ENCODE peak calls at places on chromosome 3, in four cellular contexts. Y is stomach, E is lower lobe of right lung, B is pancreas. V is an unnamed sample. For H3K4me1, the result is how much of the 10 kb centered on the place peaks cover.

GRCh38 chr3:119902061-119902460 is 120.2 kb downstream of the NR1I2 start:
- DNase-seq in Y (no peak), E (no peak), B (no peak), V (no peak)

GRCh38 chr3:155979746-155980145 is 109.3 kb downstream of the GMPS start:
- DNase-seq in Y (no peak), E (no peak), B (no peak), V (no peak)

GRCh38 chr3:53850895-53851294 is 4.5 kb downstream of the IL17RB start:
- DNase-seq in Y (peak), E (no peak), B (no peak), V (no peak)

GRCh38 chr3:52311567-52312119 is 4.5 kb upstream of the DNAH1 start:
- DNase-seq in Y (no peak), E (no peak), B (peak), V (no peak)

GRCh38 chr3:105423392-105423791 is 56.7 kb downstream of the ALCAM start:
- DNase-seq in Y (no peak), E (no peak), B (no peak), V (no peak)

GRCh38 chr3:48445277-48445882 is 1.2 kb upstream of the ATRIP start:
- DNase-seq in Y (no peak), E (no peak), B (no peak), V (no peak)

GRCh38 chr3:14439501-14440167 is 37.2 kb downstream of the SLC6A6 start:
- DNase-seq in Y (peak), E (peak), B (no peak), V (peak)

GRCh38 chr3:126126292-126126691 is 42.4 kb upstream of the SLC41A3 start:
- DNase-seq in Y (peak), E (peak), B (peak), V (no peak)

GRCh38 chr3:167575000-167575399 is 78.7 kb downstream of the WDR49 start:
- DNase-seq in Y (no peak), E (no peak), B (no peak), V (no peak)

GRCh38 chr3:72492240-72492639 is 356.0 kb downstream of the SHQ1 start:
- DNase-seq in Y (no peak), E (no peak), B (no peak), V (peak)

GRCh38 chr3:186432189-186432588 is 70.2 kb upstream of the DGKG start:
- DNase-seq in Y (no peak), E (no peak), B (no peak), V (no peak)

GRCh38 chr3:1118074-1118473 is 25.2 kb downstream of the CNTN6 start:
- DNase-seq in Y (no peak), E (no peak), B (no peak), V (no peak)

GRCh38 chr3:177487635-177488186 is 290.4 kb upstream of the TBL1XR1 start:
- DNase-seq in Y (no peak), E (no peak), B (no peak), V (no peak)

GRCh38 chr3:39102504-39103323 is 4.7 kb downstream of the GORASP1 start:
- DNase-seq in Y (no peak), E (no peak), B (peak), V (no peak)

GRCh38 chr3:46065294-46065705 is 38.0 kb upstream of the XCR1 start:
- DNase-seq in Y (peak), E (no peak), B (no peak), V (peak)

GRCh38 chr3:195148553-195148952 is 122.4 kb downstream of the XXYLT1 start:
- DNase-seq in Y (no peak), E (no peak), B (no peak), V (no peak)

GRCh38 chr3:195151402-195151801 is 119.6 kb downstream of the XXYLT1 start:
- DNase-seq in Y (no peak), E (no peak), B (no peak), V (no peak)

GRCh38 chr3:195151866-195152526 is 119.0 kb downstream of the XXYLT1 start:
- DNase-seq in Y (no peak), E (no peak), B (no peak), V (no peak)

GRCh38 chr3:195149292-195149691 is 121.7 kb downstream of the XXYLT1 start:
- DNase-seq in Y (no peak), E (no peak), B (no peak), V (no peak)

GRCh38 chr3:195150194-195151118 is 120.5 kb downstream of the XXYLT1 start:
- DNase-seq in Y (peak), E (peak), B (no peak), V (peak)
- H3K4me1 ChIP-seq in Y (half or more), E (half or more), B (under half), V (under half)

GRCh38 chr3:183581496-183582155 is 26.1 kb upstream of the KLHL6 start:
- DNase-seq in Y (no peak), E (no peak), B (no peak), V (no peak)

GRCh38 chr3:183578179-183578578 is 22.7 kb upstream of the KLHL6 start:
- DNase-seq in Y (no peak), E (no peak), B (no peak), V (no peak)

GRCh38 chr3:183579967-183580720 is 24.6 kb upstream of the KLHL6 start:
- DNase-seq in Y (no peak), E (no peak), B (no peak), V (no peak)

GRCh38 chr3:183576487-183577107 is 21.1 kb upstream of the KLHL6 start:
- DNase-seq in Y (no peak), E (no peak), B (no peak), V (no peak)

DNA sequence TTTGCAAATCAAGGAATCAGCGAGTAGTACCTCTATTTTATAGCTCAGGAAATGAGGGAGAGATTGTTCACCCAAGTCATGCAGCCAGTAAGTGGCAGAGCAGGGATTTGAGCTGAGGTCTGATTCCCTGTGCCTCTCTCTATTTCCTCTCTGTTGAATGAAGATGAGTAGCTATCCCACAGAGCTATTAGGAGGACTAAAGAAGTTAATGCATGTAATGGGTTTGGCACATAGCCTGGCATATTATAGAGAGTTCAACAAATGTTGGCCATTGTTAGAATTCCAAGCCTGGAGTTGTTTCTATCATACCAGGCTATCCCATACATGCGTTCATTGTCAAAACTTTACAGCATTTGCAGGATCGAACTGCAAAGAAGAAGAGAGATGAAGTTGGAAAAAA is 21.8 kb upstream of the KLHL6 start:
- DNase-seq in Y (no peak), E (no peak), B (no peak), V (no peak)
- H3K4me1 ChIP-seq in Y (under half), E (under half), B (under half), V (under half)

GRCh38 chr3:13267348-13267659 is 152.8 kb downstream of the NUP210 start:
- DNase-seq in Y (no peak), E (peak), B (no peak), V (no peak)

GRCh38 chr3:13266651-13267347 is 153.3 kb downstream of the NUP210 start:
- DNase-seq in Y (no peak), E (peak), B (no peak), V (no peak)

GRCh38 chr3:13268120-13268519 is 152.0 kb downstream of the NUP210 start:
- DNase-seq in Y (no peak), E (peak), B (no peak), V (no peak)

GRCh38 chr3:13269711-13270378 is 150.3 kb downstream of the NUP210 start:
- DNase-seq in Y (no peak), E (peak), B (no peak), V (no peak)

DNA sequence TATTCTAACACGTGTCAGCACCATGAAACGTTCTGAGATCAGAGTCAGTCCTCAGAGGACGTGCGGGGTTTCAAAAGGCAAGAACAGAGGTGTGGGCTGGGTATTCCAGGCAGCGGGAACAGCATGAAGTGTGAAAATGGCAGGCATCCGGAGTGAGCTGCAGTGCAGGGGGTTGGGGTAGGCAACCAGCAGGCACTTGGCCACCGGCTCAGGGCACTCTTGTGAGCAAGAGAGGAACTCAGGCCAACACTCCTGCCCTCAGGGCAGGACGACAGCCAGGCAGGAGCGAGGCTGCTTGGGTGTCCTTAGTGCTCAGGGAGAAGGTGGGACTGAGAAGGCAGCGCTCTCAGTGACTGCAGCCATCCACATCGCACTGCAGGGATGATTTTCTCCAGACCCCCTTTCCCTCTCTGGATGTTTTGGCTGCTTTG is 151.1 kb downstream of the NUP210 start:
- DNase-seq in Y (no peak), E (peak), B (no peak), V (no peak)
- H3K4me1 ChIP-seq in Y (under half), E (under half), B (under half), V (under half)

DNA sequence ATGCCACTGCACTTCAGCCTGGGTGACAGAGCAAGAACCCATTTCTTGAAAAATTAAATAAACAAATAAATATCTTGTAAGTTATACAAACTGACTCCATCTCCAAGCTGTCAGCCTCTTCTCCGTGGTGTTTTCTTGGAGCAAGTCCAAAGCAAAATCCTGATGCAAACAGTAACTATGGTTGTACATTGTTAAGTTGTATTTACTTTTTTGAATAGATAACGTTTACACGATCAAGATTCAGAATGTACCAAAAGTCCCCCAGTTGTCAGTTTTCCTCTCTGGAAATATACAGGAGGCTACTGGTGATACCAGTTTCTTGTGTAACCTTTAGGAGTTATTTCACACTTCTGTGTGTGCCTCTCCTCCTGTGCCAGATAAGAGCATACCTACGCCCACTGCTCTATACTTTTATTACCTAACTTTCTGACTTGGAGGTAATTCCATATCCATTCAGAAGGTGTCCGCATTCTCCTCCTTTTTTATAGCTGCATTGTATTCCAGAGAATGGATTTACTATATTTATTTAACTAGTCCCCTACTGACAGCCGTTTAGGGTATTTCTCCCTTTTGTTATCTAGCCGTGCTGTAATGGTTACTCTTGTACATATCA is 14.2 kb downstream of the CMTM7 start:
- DNase-seq in Y (no peak), E (no peak), B (no peak), V (no peak)
- H3K4me1 ChIP-seq in Y (half or more), E (half or more), B (under half), V (under half)